ENCODE peak calls at places on chromosome 5, in seven cellular contexts. J is adrenal gland; W is breast epithelium; Z is H7; T is CD8-positive, alpha-beta memory T cell; C is BJ; B is body of pancreas. G is an unnamed sample.

GRCh38 chr5:175466700-175467318 is 11.6 kb upstream of the SFXN1 start:
- DNase-seq in J (no peak), W (no peak), Z (no peak), T (no peak), C (no peak), B (no peak), G (no peak)

GRCh38 chr5:118397231-118397630 is 591.1 kb downstream of the DTWD2 start:
- DNase-seq in J (no peak), W (no peak), Z (no peak), T (no peak), C (no peak), B (no peak), G (no peak)

GRCh38 chr5:55232194-55232984 is 1.0 kb downstream of the CCNO start:
- DNase-seq in J (no peak), W (no peak), Z (peak; percentile 84), T (no peak), C (no peak), B (peak; percentile 62), G (peak; percentile 52)

GRCh38 chr5:35789732-35790461 is 66.8 kb upstream of the IL7R start:
- DNase-seq in J (no peak), W (no peak), Z (no peak), T (no peak), C (no peak), B (no peak), G (no peak)

GRCh38 chr5:93621340-93621872 is 38.4 kb downstream of the NR2F1 start:
- DNase-seq in J (peak; percentile 84), W (peak; percentile 68), Z (no peak), T (peak; percentile 56), C (no peak), B (peak; percentile 75), G (peak; percentile 71)

GRCh38 chr5:176891331-176891958 is 7.7 kb downstream of the HK3 start:
- DNase-seq in J (no peak), W (peak; percentile 22), Z (peak; percentile 22), T (no peak), C (no peak), B (no peak), G (peak; percentile 33)

GRCh38 chr5:54480296-54480695 is 24.8 kb downstream of the HSPB3 start:
- DNase-seq in J (no peak), W (no peak), Z (no peak), T (no peak), C (no peak), B (no peak), G (no peak)

GRCh38 chr5:80864109-80864508 is 96.1 kb upstream of the RASGRF2 start:
- DNase-seq in J (no peak), W (no peak), Z (no peak), T (no peak), C (no peak), B (no peak), G (no peak)

GRCh38 chr5:132283423-132284043 is 10.7 kb upstream of the SLC22A4 start:
- DNase-seq in J (peak; percentile 83), W (no peak), Z (peak; percentile 69), T (no peak), C (no peak), B (peak; percentile 54), G (no peak)

GRCh38 chr5:1304059-1304458 is 9.2 kb upstream of the TERT start:
- DNase-seq in J (no peak), W (no peak), Z (no peak), T (no peak), C (no peak), B (no peak), G (no peak)

GRCh38 chr5:27316283-27316675 is 277.9 kb upstream of the CDH9 start:
- DNase-seq in J (no peak), W (no peak), Z (no peak), T (no peak), C (no peak), B (no peak), G (no peak)

GRCh38 chr5:31476607-31477200 is 55.2 kb downstream of the DROSHA start:
- DNase-seq in J (peak; percentile 31), W (no peak), Z (no peak), T (no peak), C (no peak), B (no peak), G (no peak)

GRCh38 chr5:58185397-58186195 is 274.3 kb downstream of the PLK2 start:
- DNase-seq in J (no peak), W (no peak), Z (no peak), T (no peak), C (no peak), B (no peak), G (no peak)

GRCh38 chr5:815449-815848 is 30.9 kb upstream of the ZDHHC11B start:
- DNase-seq in J (no peak), W (no peak), Z (no peak), T (no peak), C (no peak), B (no peak), G (no peak)

GRCh38 chr5:98880598-98880997 is 48.2 kb downstream of the CHD1 start:
- DNase-seq in J (no peak), W (no peak), Z (no peak), T (no peak), C (no peak), B (no peak), G (no peak)

GRCh38 chr5:126972062-126972895 is 58.1 kb downstream of the MARCHF3 start:
- DNase-seq in J (no peak), W (no peak), Z (no peak), T (no peak), C (no peak), B (no peak), G (no peak)

GRCh38 chr5:118937393-118938061 is 50.8 kb downstream of the DTWD2 start:
- DNase-seq in J (no peak), W (no peak), Z (no peak), T (no peak), C (no peak), B (peak; percentile 24), G (no peak)

GRCh38 chr5:67178085-67178484 is 18.5 kb downstream of the CD180 start:
- DNase-seq in J (no peak), W (no peak), Z (no peak), T (no peak), C (no peak), B (no peak), G (no peak)

GRCh38 chr5:147971472-147971871 is 65.1 kb upstream of the C5orf46 start:
- DNase-seq in J (no peak), W (no peak), Z (no peak), T (no peak), C (no peak), B (no peak), G (no peak)

GRCh38 chr5:32869216-32869615 is 158.1 kb downstream of the NPR3 start:
- DNase-seq in J (no peak), W (no peak), Z (no peak), T (no peak), C (no peak), B (no peak), G (no peak)

GRCh38 chr5:109479260-109479860 is 69.6 kb upstream of the PJA2 start:
- DNase-seq in J (no peak), W (no peak), Z (no peak), T (no peak), C (no peak), B (no peak), G (no peak)

GRCh38 chr5:108727154-108727638 is 20.5 kb upstream of the FER start:
- DNase-seq in J (peak; percentile 27), W (no peak), Z (peak; percentile 22), T (no peak), C (no peak), B (peak; percentile 50), G (no peak)

GRCh38 chr5:138536215-138536614 is 6.8 kb downstream of the ETF1 start:
- DNase-seq in J (no peak), W (no peak), Z (no peak), T (no peak), C (no peak), B (no peak), G (no peak)
- H3K36me3 ChIP-seq in J (no peaks in the 10 kb centered on the region), W (no peaks in the 10 kb centered on the region), Z (no peaks in the 10 kb centered on the region), T (peaks cover 4% of the 10 kb centered on the region), C (no peaks in the 10 kb centered on the region), B (no peaks in the 10 kb centered on the region), G (no peaks in the 10 kb centered on the region)

DNA sequence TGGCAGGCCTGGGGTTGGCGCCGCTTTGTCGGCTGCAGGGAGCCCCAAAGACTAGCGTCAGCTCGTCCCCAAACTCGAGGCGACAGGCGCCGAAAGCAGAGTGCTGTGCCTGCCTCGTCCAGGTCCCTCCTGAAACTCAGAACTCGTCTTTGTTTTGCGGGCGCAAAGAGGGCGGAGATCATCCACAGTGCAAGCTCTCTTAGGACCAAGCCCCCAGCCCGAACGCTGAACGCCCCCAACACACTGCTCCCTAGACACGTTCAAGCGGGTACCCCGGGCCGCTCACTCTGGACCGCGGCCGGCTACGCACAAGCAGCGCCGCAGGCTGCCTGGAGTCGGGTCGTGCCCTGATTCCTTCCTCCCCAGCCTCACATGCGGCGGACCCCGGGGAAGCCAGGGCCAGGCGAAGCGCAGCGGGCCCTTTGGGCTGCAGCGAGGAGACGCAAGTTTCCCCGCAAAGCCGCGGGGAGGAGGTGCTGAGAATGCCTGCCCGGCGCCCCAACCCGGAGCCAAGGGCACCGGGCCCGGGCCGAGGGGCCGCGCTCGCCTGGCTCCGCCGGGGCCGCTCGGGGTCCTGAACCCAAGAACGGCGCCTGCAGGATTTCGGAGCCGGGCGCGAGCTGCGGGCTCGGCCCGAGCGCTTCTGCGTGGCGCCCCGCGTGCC is 852 bp downstream of the FSTL4 start:
- DNase-seq in J (no peak), W (no peak), Z (peak; percentile 79), T (no peak), C (no peak), B (no peak), G (no peak)
- H3K4me3 ChIP-seq in J (peak overlapping the region; percentile 3), W (peak overlapping the region; percentile 52), Z (peak overlapping the region; percentile 44), T (peak overlapping the region; percentile 32), C (no peak overlapping the region), B (peak overlapping the region; percentile 36), G (peak overlapping the region; percentile 15)

DNA sequence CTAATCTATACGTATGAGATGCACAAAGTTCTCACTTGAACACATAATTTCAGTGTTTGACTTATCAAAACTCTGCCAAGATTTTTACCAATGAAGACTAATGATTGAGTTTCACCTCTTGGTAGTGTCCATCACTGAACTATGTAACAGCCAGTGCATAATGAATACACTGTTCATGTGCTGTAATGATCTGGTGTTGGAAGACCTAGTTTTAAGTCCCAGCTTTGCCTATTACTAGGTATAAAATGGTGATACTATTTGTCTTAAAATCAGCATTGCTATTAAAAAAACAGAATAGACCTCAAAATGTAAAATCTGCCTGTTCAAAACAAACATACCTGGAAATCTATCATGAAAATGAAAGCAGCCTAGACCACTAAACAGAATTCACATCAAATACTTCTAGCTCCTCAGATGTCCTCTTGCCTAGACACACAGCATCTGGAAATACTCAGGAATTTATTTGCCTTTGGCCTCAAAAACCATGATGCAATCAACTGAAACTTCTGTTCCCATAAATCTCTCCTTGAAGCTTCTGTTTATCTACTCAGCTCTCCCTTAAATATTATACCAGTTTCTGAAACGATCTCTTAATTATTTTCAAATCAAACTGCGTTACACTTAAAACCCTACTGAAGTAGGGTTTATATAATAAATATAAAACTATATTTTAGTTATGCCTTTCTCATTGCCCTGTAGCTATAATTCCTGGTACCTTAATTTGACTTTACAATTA is 38.1 kb downstream of the MRPS27 start:
- DNase-seq in J (no peak), W (no peak), Z (no peak), T (no peak), C (peak; percentile 71), B (no peak), G (no peak)
- H3K36me3 ChIP-seq in J (no peaks in the 10 kb centered on the region), W (no peaks in the 10 kb centered on the region), Z (no peaks in the 10 kb centered on the region), T (no peaks in the 10 kb centered on the region), C (no peaks in the 10 kb centered on the region), B (no peaks in the 10 kb centered on the region), G (no peaks in the 10 kb centered on the region)

DNA sequence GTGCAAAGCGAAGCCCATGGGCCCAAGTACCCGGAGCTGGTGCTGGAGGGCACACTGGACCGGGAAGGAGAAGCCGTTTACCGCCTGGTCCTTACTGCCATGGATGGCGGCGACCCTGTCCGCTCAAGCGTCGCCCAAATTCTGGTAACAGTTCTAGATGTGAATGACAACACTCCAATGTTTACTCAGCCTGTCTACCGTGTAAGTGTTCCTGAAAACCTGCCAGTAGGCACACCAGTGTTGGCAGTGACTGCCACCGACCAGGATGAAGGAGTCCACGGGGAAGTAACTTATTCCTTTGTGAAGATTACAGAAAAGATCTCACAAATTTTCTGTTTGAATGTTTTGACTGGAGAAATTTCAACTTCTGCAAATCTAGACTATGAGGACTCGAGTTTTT is 936 bp downstream of the PCDHGA6 start:
- DNase-seq in J (no peak), W (no peak), Z (no peak), T (no peak), C (no peak), B (no peak), G (no peak)
- H3K4me3 ChIP-seq in J (no peak overlapping the region), W (no peak overlapping the region), Z (no peak overlapping the region), T (no peak overlapping the region), C (no peak overlapping the region), B (no peak overlapping the region), G (no peak overlapping the region)